ENCODE peak calls at places on chromosomes 6 and 20, in five cellular contexts. One of them, this sample, is unnamed.

GRCh38 chr6:33314943-33315752 is 1.3 kb upstream of the TAPBP start:
- DNase-seq in fibroblast of gingiva: no peak
- DNase-seq in neural progenitor cell: peak
- DNase-seq in choroid plexus epithelial cell: peak
- DNase-seq in stimulated activated CD4-positive, alpha-beta T cell treated with anti-CD3 and anti-CD28 coated beads, Interleukin-1b, Interleukin-23, amount 100 ng/mL, for 1 hour: no peak
- DNase-seq in this sample: peak

GRCh38 chr6:170313716-170314295 is 7.2 kb downstream of the FAM120B start:
- DNase-seq in stimulated activated CD4-positive, alpha-beta T cell treated with anti-CD3 and anti-CD28 coated beads, Interleukin-1b, Interleukin-23, amount 100 ng/mL, for 1 hour: no peak
- DNase-seq in neural progenitor cell: peak
- DNase-seq in choroid plexus epithelial cell: peak
- DNase-seq in fibroblast of gingiva: no peak
- DNase-seq in this sample: no peak

GRCh38 chr6:45421700-45422540 is 44.2 kb upstream of the SUPT3H start:
- DNase-seq in stimulated activated CD4-positive, alpha-beta T cell treated with anti-CD3 and anti-CD28 coated beads, Interleukin-1b, Interleukin-23, amount 100 ng/mL, for 1 hour: no peak
- DNase-seq in choroid plexus epithelial cell: peak
- DNase-seq in fibroblast of gingiva: peak
- DNase-seq in neural progenitor cell: peak
- DNase-seq in this sample: peak

GRCh38 chr6:679282-679681 is 13.7 kb downstream of the EXOC2 start:
- DNase-seq in choroid plexus epithelial cell: peak
- DNase-seq in stimulated activated CD4-positive, alpha-beta T cell treated with anti-CD3 and anti-CD28 coated beads, Interleukin-1b, Interleukin-23, amount 100 ng/mL, for 1 hour: no peak
- DNase-seq in neural progenitor cell: no peak
- DNase-seq in fibroblast of gingiva: peak
- DNase-seq in this sample: no peak

GRCh38 chr6:163971841-163972838 is 557.6 kb downstream of the QKI start:
- DNase-seq in fibroblast of gingiva: no peak
- DNase-seq in choroid plexus epithelial cell: no peak
- DNase-seq in stimulated activated CD4-positive, alpha-beta T cell treated with anti-CD3 and anti-CD28 coated beads, Interleukin-1b, Interleukin-23, amount 100 ng/mL, for 1 hour: no peak
- DNase-seq in neural progenitor cell: no peak
- DNase-seq in this sample: no peak

GRCh38 chr20:41185013-41185757 is 47.8 kb downstream of the PLCG1 start:
- DNase-seq in neural progenitor cell: no peak
- DNase-seq in stimulated activated CD4-positive, alpha-beta T cell treated with anti-CD3 and anti-CD28 coated beads, Interleukin-1b, Interleukin-23, amount 100 ng/mL, for 1 hour: no peak
- DNase-seq in fibroblast of gingiva: no peak
- DNase-seq in choroid plexus epithelial cell: no peak
- DNase-seq in this sample: no peak

GRCh38 chr6:26044140-26045045 is 42.8 kb upstream of the HFE start:
- DNase-seq in fibroblast of gingiva: peak
- DNase-seq in neural progenitor cell: no peak
- DNase-seq in stimulated activated CD4-positive, alpha-beta T cell treated with anti-CD3 and anti-CD28 coated beads, Interleukin-1b, Interleukin-23, amount 100 ng/mL, for 1 hour: no peak
- DNase-seq in choroid plexus epithelial cell: peak
- DNase-seq in this sample: no peak

GRCh38 chr6:659716-660581 is 3.0 kb upstream of the HUS1B start:
- DNase-seq in stimulated activated CD4-positive, alpha-beta T cell treated with anti-CD3 and anti-CD28 coated beads, Interleukin-1b, Interleukin-23, amount 100 ng/mL, for 1 hour: no peak
- DNase-seq in choroid plexus epithelial cell: no peak
- DNase-seq in neural progenitor cell: peak
- DNase-seq in fibroblast of gingiva: no peak
- DNase-seq in this sample: no peak

GRCh38 chr6:28922004-28922840 is 1.6 kb downstream of the TRIM27 start:
- DNase-seq in choroid plexus epithelial cell: peak
- DNase-seq in fibroblast of gingiva: no peak
- DNase-seq in stimulated activated CD4-positive, alpha-beta T cell treated with anti-CD3 and anti-CD28 coated beads, Interleukin-1b, Interleukin-23, amount 100 ng/mL, for 1 hour: no peak
- DNase-seq in neural progenitor cell: no peak
- DNase-seq in this sample: no peak

GRCh38 chr6:74408844-74409243 is 712.8 kb downstream of the CD109 start:
- DNase-seq in neural progenitor cell: no peak
- DNase-seq in fibroblast of gingiva: no peak
- DNase-seq in choroid plexus epithelial cell: peak
- DNase-seq in stimulated activated CD4-positive, alpha-beta T cell treated with anti-CD3 and anti-CD28 coated beads, Interleukin-1b, Interleukin-23, amount 100 ng/mL, for 1 hour: no peak
- DNase-seq in this sample: no peak

GRCh38 chr6:3013486-3013885 is 13.8 kb downstream of the NQO2 start:
- DNase-seq in fibroblast of gingiva: peak
- DNase-seq in stimulated activated CD4-positive, alpha-beta T cell treated with anti-CD3 and anti-CD28 coated beads, Interleukin-1b, Interleukin-23, amount 100 ng/mL, for 1 hour: no peak
- DNase-seq in choroid plexus epithelial cell: peak
- DNase-seq in neural progenitor cell: no peak
- DNase-seq in this sample: no peak

GRCh38 chr20:26208296-26209091 is 511.8 kb upstream of the ZNF337 start:
- DNase-seq in fibroblast of gingiva: no peak
- DNase-seq in neural progenitor cell: peak
- DNase-seq in stimulated activated CD4-positive, alpha-beta T cell treated with anti-CD3 and anti-CD28 coated beads, Interleukin-1b, Interleukin-23, amount 100 ng/mL, for 1 hour: no peak
- DNase-seq in choroid plexus epithelial cell: peak
- DNase-seq in this sample: no peak

GRCh38 chr6:31048090-31048489 is 37.8 kb downstream of the MUC22 start:
- DNase-seq in fibroblast of gingiva: no peak
- DNase-seq in stimulated activated CD4-positive, alpha-beta T cell treated with anti-CD3 and anti-CD28 coated beads, Interleukin-1b, Interleukin-23, amount 100 ng/mL, for 1 hour: no peak
- DNase-seq in neural progenitor cell: no peak
- DNase-seq in choroid plexus epithelial cell: no peak
- DNase-seq in this sample: no peak

GRCh38 chr6:69954733-69955132 is 88.4 kb downstream of the COL19A1 start:
- DNase-seq in stimulated activated CD4-positive, alpha-beta T cell treated with anti-CD3 and anti-CD28 coated beads, Interleukin-1b, Interleukin-23, amount 100 ng/mL, for 1 hour: no peak
- DNase-seq in fibroblast of gingiva: no peak
- DNase-seq in choroid plexus epithelial cell: no peak
- DNase-seq in neural progenitor cell: no peak
- DNase-seq in this sample: no peak

GRCh38 chr6:106181664-106182418 is 95.7 kb downstream of the PRDM1 start:
- DNase-seq in choroid plexus epithelial cell: peak
- DNase-seq in stimulated activated CD4-positive, alpha-beta T cell treated with anti-CD3 and anti-CD28 coated beads, Interleukin-1b, Interleukin-23, amount 100 ng/mL, for 1 hour: no peak
- DNase-seq in fibroblast of gingiva: peak
- DNase-seq in neural progenitor cell: no peak
- DNase-seq in this sample: no peak

GRCh38 chr20:57769756-57770155 is 59.9 kb upstream of the PMEPA1 start:
- DNase-seq in fibroblast of gingiva: no peak
- DNase-seq in choroid plexus epithelial cell: no peak
- DNase-seq in neural progenitor cell: no peak
- DNase-seq in stimulated activated CD4-positive, alpha-beta T cell treated with anti-CD3 and anti-CD28 coated beads, Interleukin-1b, Interleukin-23, amount 100 ng/mL, for 1 hour: no peak
- DNase-seq in this sample: peak

GRCh38 chr6:44000164-44000842 is 126.9 kb downstream of the MRPL14 start:
- DNase-seq in fibroblast of gingiva: no peak
- DNase-seq in stimulated activated CD4-positive, alpha-beta T cell treated with anti-CD3 and anti-CD28 coated beads, Interleukin-1b, Interleukin-23, amount 100 ng/mL, for 1 hour: no peak
- DNase-seq in neural progenitor cell: no peak
- DNase-seq in choroid plexus epithelial cell: no peak
- DNase-seq in this sample: peak

GRCh38 chr6:37659561-37659960 is 38.1 kb downstream of the MDGA1 start:
- DNase-seq in stimulated activated CD4-positive, alpha-beta T cell treated with anti-CD3 and anti-CD28 coated beads, Interleukin-1b, Interleukin-23, amount 100 ng/mL, for 1 hour: no peak
- DNase-seq in choroid plexus epithelial cell: no peak
- DNase-seq in fibroblast of gingiva: no peak
- DNase-seq in neural progenitor cell: no peak
- DNase-seq in this sample: no peak

GRCh38 chr6:87199787-87200186 is 44.4 kb downstream of the ZNF292 start:
- DNase-seq in choroid plexus epithelial cell: no peak
- DNase-seq in fibroblast of gingiva: no peak
- DNase-seq in stimulated activated CD4-positive, alpha-beta T cell treated with anti-CD3 and anti-CD28 coated beads, Interleukin-1b, Interleukin-23, amount 100 ng/mL, for 1 hour: no peak
- DNase-seq in neural progenitor cell: peak
- DNase-seq in this sample: no peak

GRCh38 chr20:20699144-20699543 is 13.3 kb downstream of the RALGAPA2 start:
- DNase-seq in fibroblast of gingiva: no peak
- DNase-seq in choroid plexus epithelial cell: peak
- DNase-seq in stimulated activated CD4-positive, alpha-beta T cell treated with anti-CD3 and anti-CD28 coated beads, Interleukin-1b, Interleukin-23, amount 100 ng/mL, for 1 hour: no peak
- DNase-seq in neural progenitor cell: no peak
- DNase-seq in this sample: no peak

GRCh38 chr6:21201673-21202430 is 391.7 kb upstream of the SOX4 start:
- DNase-seq in choroid plexus epithelial cell: no peak
- DNase-seq in stimulated activated CD4-positive, alpha-beta T cell treated with anti-CD3 and anti-CD28 coated beads, Interleukin-1b, Interleukin-23, amount 100 ng/mL, for 1 hour: no peak
- DNase-seq in fibroblast of gingiva: no peak
- DNase-seq in neural progenitor cell: no peak
- DNase-seq in this sample: no peak

GRCh38 chr6:156552849-156553248 is 224.3 kb upstream of the ARID1B start:
- DNase-seq in choroid plexus epithelial cell: no peak
- DNase-seq in fibroblast of gingiva: no peak
- DNase-seq in neural progenitor cell: no peak
- DNase-seq in stimulated activated CD4-positive, alpha-beta T cell treated with anti-CD3 and anti-CD28 coated beads, Interleukin-1b, Interleukin-23, amount 100 ng/mL, for 1 hour: no peak
- DNase-seq in this sample: no peak

GRCh38 chr20:59137532-59137931 is 26.1 kb upstream of the ZNF831 start:
- DNase-seq in stimulated activated CD4-positive, alpha-beta T cell treated with anti-CD3 and anti-CD28 coated beads, Interleukin-1b, Interleukin-23, amount 100 ng/mL, for 1 hour: no peak
- DNase-seq in fibroblast of gingiva: no peak
- DNase-seq in choroid plexus epithelial cell: no peak
- DNase-seq in neural progenitor cell: no peak
- DNase-seq in this sample: no peak

GRCh38 chr20:54875307-54875706 is 399.9 kb downstream of the DOK5 start:
- DNase-seq in neural progenitor cell: no peak
- DNase-seq in stimulated activated CD4-positive, alpha-beta T cell treated with anti-CD3 and anti-CD28 coated beads, Interleukin-1b, Interleukin-23, amount 100 ng/mL, for 1 hour: no peak
- DNase-seq in choroid plexus epithelial cell: no peak
- DNase-seq in fibroblast of gingiva: no peak
- DNase-seq in this sample: no peak

GRCh38 chr6:5672581-5673011 is 334.1 kb downstream of the NRN1 start:
- DNase-seq in stimulated activated CD4-positive, alpha-beta T cell treated with anti-CD3 and anti-CD28 coated beads, Interleukin-1b, Interleukin-23, amount 100 ng/mL, for 1 hour: no peak
- DNase-seq in choroid plexus epithelial cell: peak
- DNase-seq in fibroblast of gingiva: peak
- DNase-seq in neural progenitor cell: peak
- DNase-seq in this sample: no peak

GRCh38 chr20:41717464-41717863 is 99.3 kb upstream of the CHD6 start:
- DNase-seq in fibroblast of gingiva: no peak
- DNase-seq in choroid plexus epithelial cell: no peak
- DNase-seq in stimulated activated CD4-positive, alpha-beta T cell treated with anti-CD3 and anti-CD28 coated beads, Interleukin-1b, Interleukin-23, amount 100 ng/mL, for 1 hour: no peak
- DNase-seq in neural progenitor cell: no peak
- DNase-seq in this sample: no peak

GRCh38 chr6:31042801-31043200 is 32.5 kb downstream of the MUC22 start:
- DNase-seq in fibroblast of gingiva: peak
- DNase-seq in neural progenitor cell: peak
- DNase-seq in stimulated activated CD4-positive, alpha-beta T cell treated with anti-CD3 and anti-CD28 coated beads, Interleukin-1b, Interleukin-23, amount 100 ng/mL, for 1 hour: no peak
- DNase-seq in choroid plexus epithelial cell: peak
- DNase-seq in this sample: no peak

GRCh38 chr6:131685266-131685780 is 15.9 kb downstream of the OR2A4 start:
- DNase-seq in choroid plexus epithelial cell: no peak
- DNase-seq in stimulated activated CD4-positive, alpha-beta T cell treated with anti-CD3 and anti-CD28 coated beads, Interleukin-1b, Interleukin-23, amount 100 ng/mL, for 1 hour: no peak
- DNase-seq in neural progenitor cell: no peak
- DNase-seq in fibroblast of gingiva: no peak
- DNase-seq in this sample: no peak

GRCh38 chr20:31706607-31707257 is 15.9 kb downstream of the BCL2L1 start:
- DNase-seq in stimulated activated CD4-positive, alpha-beta T cell treated with anti-CD3 and anti-CD28 coated beads, Interleukin-1b, Interleukin-23, amount 100 ng/mL, for 1 hour: no peak
- DNase-seq in neural progenitor cell: no peak
- DNase-seq in fibroblast of gingiva: peak
- DNase-seq in choroid plexus epithelial cell: no peak
- DNase-seq in this sample: no peak

GRCh38 chr6:93784794-93785757 is 365.7 kb upstream of the EPHA7 start:
- DNase-seq in neural progenitor cell: peak
- DNase-seq in fibroblast of gingiva: peak
- DNase-seq in stimulated activated CD4-positive, alpha-beta T cell treated with anti-CD3 and anti-CD28 coated beads, Interleukin-1b, Interleukin-23, amount 100 ng/mL, for 1 hour: no peak
- DNase-seq in choroid plexus epithelial cell: peak
- DNase-seq in this sample: no peak

GRCh38 chr6:100504786-100505737 is 40.3 kb upstream of the SIM1 start:
- DNase-seq in fibroblast of gingiva: peak
- DNase-seq in stimulated activated CD4-positive, alpha-beta T cell treated with anti-CD3 and anti-CD28 coated beads, Interleukin-1b, Interleukin-23, amount 100 ng/mL, for 1 hour: no peak
- DNase-seq in neural progenitor cell: no peak
- DNase-seq in choroid plexus epithelial cell: peak
- DNase-seq in this sample: no peak